ENCODE peak calls at places on chromosomes 3 and 15, in seven cellular contexts. G, S, E, I, Q, Z and C are unnamed samples.

GRCh38 chr3:178684881-178685590 is 148.8 kb downstream of the KCNMB2 start:
- DNase-seq in G (no peak), S (no peak), E (no peak), I (no peak), Q (no peak), Z (no peak), C (no peak)

GRCh38 chr3:70550723-70551319 is 238.4 kb upstream of the MDFIC2 start:
- DNase-seq in G (no peak), S (no peak), E (peak; percentile 75), I (peak; percentile 78), Q (peak; percentile 11), Z (peak; percentile 40), C (peak; percentile 7)

GRCh38 chr15:40125950-40126349 is 17.3 kb upstream of the BMF start:
- DNase-seq in G (no peak), S (no peak), E (no peak), I (no peak), Q (no peak), Z (no peak), C (no peak)

GRCh38 chr3:131083190-131083863 is 56.6 kb downstream of the NEK11 start:
- DNase-seq in G (peak; percentile 91), S (no peak), E (peak; percentile 99), I (peak; percentile 62), Q (peak; percentile 96), Z (peak; percentile 15), C (no peak)

GRCh38 chr3:41200669-41201021 is 1.3 kb downstream of the CTNNB1 start:
- DNase-seq in G (no peak), S (no peak), E (no peak), I (no peak), Q (no peak), Z (peak; percentile 80), C (no peak)

GRCh38 chr3:52521881-52522650 is 11.6 kb downstream of the NT5DC2 start:
- DNase-seq in G (no peak), S (no peak), E (peak; percentile 82), I (peak; percentile 73), Q (no peak), Z (no peak), C (no peak)

GRCh38 chr3:87333393-87333892 is 57.1 kb upstream of the POU1F1 start:
- DNase-seq in G (no peak), S (no peak), E (no peak), I (no peak), Q (no peak), Z (peak; percentile 91), C (no peak)

GRCh38 chr3:129878355-129878754 is 15.2 kb downstream of the TMCC1 start:
- DNase-seq in G (no peak), S (no peak), E (no peak), I (no peak), Q (no peak), Z (no peak), C (no peak)

GRCh38 chr3:66021731-66022131 is 17.0 kb downstream of the MAGI1 start:
- DNase-seq in G (no peak), S (no peak), E (no peak), I (no peak), Q (no peak), Z (peak; percentile 55), C (no peak)

GRCh38 chr3:15903776-15904720 is 106.3 kb upstream of the ANKRD28 start:
- DNase-seq in G (no peak), S (no peak), E (no peak), I (no peak), Q (no peak), Z (no peak), C (peak; percentile 41)

GRCh38 chr3:158709666-158710083 is 22.6 kb downstream of the RARRES1 start:
- DNase-seq in G (no peak), S (peak; percentile 44), E (no peak), I (no peak), Q (no peak), Z (peak; percentile 100), C (no peak)

GRCh38 chr15:57647791-57648130 is 56.1 kb downstream of the MYZAP start:
- DNase-seq in G (no peak), S (no peak), E (no peak), I (no peak), Q (no peak), Z (peak; percentile 48), C (no peak)

GRCh38 chr3:167870743-167871142 is 135.2 kb downstream of the SERPINI1 start:
- DNase-seq in G (no peak), S (no peak), E (no peak), I (no peak), Q (no peak), Z (no peak), C (no peak)

GRCh38 chr3:88133711-88134263 is 16.0 kb upstream of the C3orf38 start:
- DNase-seq in G (no peak), S (no peak), E (no peak), I (no peak), Q (no peak), Z (no peak), C (no peak)

GRCh38 chr3:184327171-184327570 is 10.2 kb upstream of the FAM131A start:
- DNase-seq in G (no peak), S (no peak), E (peak; percentile 75), I (no peak), Q (no peak), Z (no peak), C (no peak)

GRCh38 chr15:100818927-100819326 is 60.7 kb upstream of the ALDH1A3 start:
- DNase-seq in G (no peak), S (no peak), E (no peak), I (no peak), Q (no peak), Z (peak; percentile 81), C (no peak)

GRCh38 chr15:38440353-38441129 is 13.4 kb upstream of the FAM98B start:
- DNase-seq in G (no peak), S (no peak), E (no peak), I (no peak), Q (peak; percentile 44), Z (peak; percentile 32), C (no peak)

GRCh38 chr3:185807455-185808068 is 17.3 kb downstream of the IGF2BP2 start:
- DNase-seq in G (no peak), S (no peak), E (no peak), I (no peak), Q (no peak), Z (peak; percentile 96), C (no peak)

GRCh38 chr15:95171551-95171950 is 940.2 kb downstream of the MCTP2 start:
- DNase-seq in G (no peak), S (no peak), E (no peak), I (no peak), Q (no peak), Z (no peak), C (no peak)

GRCh38 chr3:183862610-183863009 is 22.1 kb downstream of the PARL start:
- DNase-seq in G (no peak), S (no peak), E (no peak), I (no peak), Q (no peak), Z (no peak), C (no peak)

GRCh38 chr3:194137314-194138097 is 1.6 kb downstream of the HES1 start:
- DNase-seq in G (no peak), S (no peak), E (no peak), I (peak; percentile 91), Q (peak; percentile 26), Z (peak; percentile 63), C (peak; percentile 41)

GRCh38 chr15:64930778-64931240 is 19.1 kb downstream of the ANKDD1A start:
- DNase-seq in G (no peak), S (no peak), E (peak; percentile 54), I (no peak), Q (no peak), Z (peak; percentile 74), C (no peak)

GRCh38 chr15:73930371-73930770 is 4.1 kb downstream of the LOXL1 start:
- DNase-seq in G (no peak), S (no peak), E (no peak), I (no peak), Q (no peak), Z (peak; percentile 98), C (no peak)

GRCh38 chr15:94670436-94671034 is 439.2 kb downstream of the MCTP2 start:
- DNase-seq in G (no peak), S (no peak), E (no peak), I (no peak), Q (no peak), Z (peak; percentile 32), C (no peak)

GRCh38 chr3:105996781-105997180 is 128.0 kb upstream of the CBLB start:
- DNase-seq in G (no peak), S (no peak), E (no peak), I (no peak), Q (no peak), Z (peak; percentile 19), C (no peak)

GRCh38 chr3:184423567-184423966 is 43.7 kb downstream of the CHRD start:
- DNase-seq in G (no peak), S (no peak), E (no peak), I (no peak), Q (no peak), Z (no peak), C (no peak)

GRCh38 chr3:30996467-30996866 is 102.0 kb upstream of the GADL1 start:
- DNase-seq in G (no peak), S (no peak), E (no peak), I (no peak), Q (no peak), Z (no peak), C (no peak)

GRCh38 chr15:96087180-96087886 is 243.2 kb upstream of the NR2F2 start:
- DNase-seq in G (no peak), S (no peak), E (no peak), I (no peak), Q (no peak), Z (no peak), C (no peak)

GRCh38 chr3:172513488-172513887 is 9.7 kb downstream of the TNFSF10 start:
- DNase-seq in G (no peak), S (no peak), E (no peak), I (no peak), Q (no peak), Z (peak; percentile 39), C (no peak)

GRCh38 chr3:161274691-161275298 is 53.7 kb downstream of the NMD3 start:
- DNase-seq in G (no peak), S (no peak), E (no peak), I (no peak), Q (no peak), Z (peak; percentile 23), C (no peak)

GRCh38 chr3:24196526-24196925 is 251.4 kb downstream of the NR1D2 start:
- DNase-seq in G (no peak), S (no peak), E (no peak), I (no peak), Q (no peak), Z (peak; percentile 84), C (no peak)

GRCh38 chr3:82001276-82001953 is 240.0 kb upstream of the GBE1 start:
- DNase-seq in G (no peak), S (no peak), E (no peak), I (no peak), Q (no peak), Z (no peak), C (no peak)

GRCh38 chr3:52685285-52685704 is 418 bp downstream of the PBRM1 start:
- DNase-seq in G (no peak), S (peak; percentile 78), E (peak; percentile 92), I (peak; percentile 94), Q (peak; percentile 84), Z (no peak), C (peak; percentile 12)

GRCh38 chr3:119762876-119763275 is 19.0 kb upstream of the NR1I2 start:
- DNase-seq in G (no peak), S (no peak), E (no peak), I (no peak), Q (no peak), Z (peak; percentile 4), C (no peak)